ENCODE peak calls at places on chromosomes 1 and 21, in ten cellular contexts. S is fibroblast of mammary gland, X is A673, Q is lower lobe of right lung, M is bronchial epithelial cell, K is left ventricle myocardium inferior, W is RWPE2, C is astrocyte of the spinal cord, H is choroid plexus epithelial cell, N is astrocyte of the cerebellum. E is an unnamed sample.

GRCh38 chr1:26417111-26417510 is 6.5 kb downstream of the LIN28A start:
- DNase-seq in X (peak), K (peak), S (peak), N (peak), C (peak), W (peak), H (peak), Q (peak), M (peak), E (peak)

GRCh38 chr1:234533975-234534876 is 55.2 kb upstream of the TARBP1 start:
- DNase-seq in K (peak), Q (peak), H (peak), C (peak), N (peak), X (peak), S (peak), W (peak), M (peak), E (peak)

GRCh38 chr21:42567861-42568260 is 54.2 kb downstream of the SLC37A1 start:
- DNase-seq in X (no peak), M (no peak), C (no peak), W (no peak), K (no peak), H (no peak), Q (peak), S (no peak), N (no peak), E (no peak)

GRCh38 chr1:177181280-177181630 is 10.5 kb downstream of the BRINP2 start:
- DNase-seq in C (no peak), K (no peak), Q (no peak), H (no peak), N (no peak), W (no peak), X (no peak), S (no peak), M (no peak), E (no peak)

GRCh38 chr1:171438441-171438840 is 46.9 kb upstream of the PRRC2C start:
- DNase-seq in W (peak), H (peak), N (peak), S (peak), M (peak), X (peak), C (peak), Q (no peak), K (peak), E (peak)

GRCh38 chr1:180680558-180681144 is 48.8 kb downstream of the XPR1 start:
- DNase-seq in C (peak), W (no peak), X (peak), N (peak), M (peak), S (peak), H (peak), Q (no peak), K (no peak), E (peak)

GRCh38 chr1:178310685-178311105 is 186.1 kb downstream of the CLEC20A start:
- DNase-seq in Q (no peak), W (no peak), N (peak), H (peak), K (no peak), C (peak), S (peak), M (peak), X (peak), E (peak)

GRCh38 chr1:54800899-54801759 is at the start of gene TTC22:
- DNase-seq in M (peak), K (no peak), Q (peak), W (no peak), H (no peak), N (no peak), C (no peak), X (peak), S (no peak), E (no peak)

GRCh38 chr1:77039739-77040138 is 172.5 kb downstream of the ST6GALNAC5 start:
- DNase-seq in Q (no peak), M (peak), K (no peak), X (no peak), C (peak), S (peak), W (peak), N (peak), H (peak), E (peak)

GRCh38 chr1:8365661-8366362 is 47.9 kb downstream of the SLC45A1 start:
- DNase-seq in M (no peak), K (no peak), H (no peak), S (no peak), W (no peak), C (no peak), N (no peak), X (no peak), Q (no peak), E (no peak)

GRCh38 chr1:230047114-230047865 is 19.7 kb upstream of the GALNT2 start:
- DNase-seq in C (no peak), M (peak), W (no peak), Q (no peak), S (no peak), K (no peak), N (no peak), X (peak), H (peak), E (peak)

GRCh38 chr1:171081220-171081993 is 9.3 kb upstream of the FMO3 start:
- DNase-seq in X (peak), K (no peak), N (peak), H (peak), C (peak), S (peak), M (peak), W (no peak), Q (no peak), E (peak)

GRCh38 chr21:37687001-37687400 is 229.3 kb downstream of the KCNJ6 start:
- DNase-seq in Q (no peak), S (no peak), H (no peak), K (no peak), M (peak), C (no peak), N (no peak), X (no peak), W (no peak), E (no peak)

GRCh38 chr1:218836264-218836663 is 337.4 kb upstream of the LYPLAL1 start:
- DNase-seq in K (no peak), N (no peak), H (no peak), C (no peak), X (no peak), Q (no peak), W (no peak), M (no peak), S (no peak), E (no peak)

GRCh38 chr1:238408737-238409136 is 518.0 kb upstream of the ZP4 start:
- DNase-seq in S (no peak), C (no peak), N (no peak), K (no peak), Q (no peak), H (no peak), M (no peak), W (no peak), X (no peak), E (no peak)

GRCh38 chr1:158285756-158286241 is 3.9 kb upstream of the CD1C start:
- DNase-seq in S (no peak), X (no peak), N (no peak), K (peak), M (peak), W (no peak), Q (peak), C (no peak), H (no peak), E (no peak)

GRCh38 chr1:224676613-224677012 is 60.5 kb downstream of the CNIH3 start:
- DNase-seq in S (no peak), N (no peak), Q (no peak), K (no peak), M (no peak), H (no peak), C (no peak), W (no peak), X (no peak), E (no peak)

GRCh38 chr21:40846566-40847411 is at the start of gene DSCAM:
- DNase-seq in X (no peak), S (no peak), H (no peak), N (no peak), K (no peak), W (no peak), Q (no peak), C (no peak), M (peak), E (no peak)

GRCh38 chr21:45572231-45572630 is 30.0 kb upstream of the SLC19A1 start:
- DNase-seq in W (no peak), H (no peak), K (peak), Q (peak), C (no peak), X (no peak), N (no peak), S (no peak), M (no peak), E (no peak)

GRCh38 chr1:9282436-9282955 is 10.2 kb upstream of the SPSB1 start:
- DNase-seq in H (no peak), X (no peak), C (no peak), K (no peak), S (no peak), M (no peak), N (no peak), W (no peak), Q (no peak), E (no peak)

GRCh38 chr1:28553229-28553930 is 495 bp downstream of the TRNAU1AP start:
- DNase-seq in S (peak), H (peak), M (peak), K (peak), N (no peak), Q (peak), C (peak), X (no peak), W (no peak), E (peak)

GRCh38 chr1:209993061-209993830 is 55.2 kb downstream of the SYT14 start:
- DNase-seq in N (no peak), H (no peak), W (no peak), S (no peak), Q (no peak), K (no peak), C (no peak), X (no peak), M (no peak), E (no peak)

GRCh38 chr1:15992582-15993500 is 11.2 kb upstream of the SRARP start:
- DNase-seq in S (no peak), H (no peak), K (no peak), W (no peak), Q (no peak), N (no peak), C (no peak), M (no peak), X (no peak), E (no peak)

GRCh38 chr1:112818990-112819689 is 104.0 kb upstream of the PPM1J start:
- DNase-seq in X (peak), C (peak), H (peak), M (peak), S (peak), Q (no peak), N (no peak), K (no peak), W (no peak), E (peak)

GRCh38 chr1:41868241-41868953 is 50.3 kb downstream of the HIVEP3 start:
- DNase-seq in N (no peak), K (no peak), W (no peak), S (peak), H (peak), X (no peak), Q (no peak), M (peak), C (no peak), E (no peak)

GRCh38 chr1:151581946-151582345 is 29.9 kb upstream of the SNX27 start:
- DNase-seq in X (no peak), S (no peak), W (no peak), M (no peak), N (no peak), Q (no peak), C (no peak), K (no peak), H (no peak), E (no peak)

GRCh38 chr1:196114193-196114592 is 494.0 kb downstream of the KCNT2 start:
- DNase-seq in C (no peak), N (no peak), K (no peak), X (no peak), H (peak), Q (no peak), M (peak), W (no peak), S (peak), E (no peak)

GRCh38 chr1:201153474-201154388 is 543 bp downstream of the TMEM9 start:
- DNase-seq in X (no peak), N (no peak), K (no peak), S (peak), W (no peak), M (peak), C (no peak), Q (no peak), H (no peak), E (no peak)

GRCh38 chr1:159916240-159917051 is 8.9 kb downstream of the TAGLN2 start:
- DNase-seq in X (peak), K (no peak), C (peak), S (peak), H (peak), N (no peak), M (peak), W (no peak), Q (no peak), E (peak)

GRCh38 chr1:68225781-68226180 is 6.5 kb downstream of the WLS start:
- DNase-seq in N (no peak), M (peak), W (no peak), C (no peak), H (no peak), X (no peak), Q (no peak), K (no peak), S (peak), E (no peak)

GRCh38 chr1:234709473-234710279 is 99.7 kb upstream of the IRF2BP2 start:
- DNase-seq in X (no peak), N (no peak), K (peak), M (no peak), S (no peak), H (no peak), W (no peak), C (no peak), Q (peak), E (no peak)

GRCh38 chr1:81477704-81478103 is 323.0 kb upstream of the ADGRL2 start:
- DNase-seq in K (no peak), S (peak), C (no peak), Q (no peak), M (no peak), N (no peak), H (no peak), W (no peak), X (no peak), E (no peak)

GRCh38 chr1:243946946-243947345 is 96.9 kb upstream of the AKT3 start:
- DNase-seq in S (peak), N (no peak), W (no peak), Q (no peak), C (no peak), X (peak), H (peak), M (no peak), K (no peak), E (no peak)

GRCh38 chr1:228836427-228836826 is 101.1 kb downstream of the RHOU start:
- DNase-seq in C (no peak), N (no peak), Q (no peak), S (no peak), X (no peak), K (no peak), H (no peak), M (no peak), W (no peak), E (no peak)

GRCh38 chr1:212062832-212063438 is 27.4 kb downstream of the DTL start:
- DNase-seq in W (no peak), Q (no peak), X (peak), M (peak), K (no peak), S (peak), N (peak), H (peak), C (peak), E (peak)

GRCh38 chr1:10905841-10906655 is 106.4 kb upstream of the TARDBP start:
- DNase-seq in X (no peak), Q (no peak), C (no peak), M (no peak), N (no peak), K (no peak), H (no peak), W (no peak), S (no peak), E (no peak)

GRCh38 chr1:2528966-2529750 is 905 bp downstream of the HES5 start:
- DNase-seq in K (no peak), N (no peak), Q (no peak), M (no peak), C (peak), W (no peak), X (peak), H (no peak), S (no peak), E (no peak)

GRCh38 chr1:63987014-63987630 is 213.3 kb downstream of the ROR1 start:
- DNase-seq in M (peak), C (peak), K (no peak), Q (no peak), S (peak), N (no peak), H (peak), X (no peak), W (no peak), E (peak)
- H3K4me3 ChIP-seq in M (no peak), C (no peak), K (no peak), Q (no peak), S (no peak), N (no peak), H (no peak), X (no peak), W (no peak), E (no peak)

DNA sequence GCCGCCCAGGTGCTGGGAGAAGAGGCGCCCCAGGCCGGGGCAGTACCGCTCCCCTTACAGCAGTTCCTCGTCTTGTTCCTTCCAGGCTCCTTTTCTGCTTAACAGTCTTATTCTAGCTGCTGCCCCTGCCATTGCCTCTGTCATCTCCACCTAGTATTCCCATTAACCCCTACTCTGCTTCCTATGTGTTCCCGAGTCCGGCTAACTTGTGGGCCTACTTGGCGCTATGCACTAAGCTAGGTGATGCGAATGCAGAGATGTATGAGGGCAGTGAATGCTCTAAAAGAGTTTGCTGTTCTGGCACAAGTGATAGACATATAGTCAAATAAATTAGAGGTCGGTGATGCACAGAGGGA is 276 bp upstream of the IQGAP3 start:
- DNase-seq in H (no peak), S (no peak), K (no peak), C (no peak), Q (no peak), X (no peak), W (no peak), N (no peak), M (no peak), E (no peak)
- H3K4me3 ChIP-seq in H (peak), S (peak), K (peak), C (peak), Q (peak), X (peak), W (peak), N (peak), M (no peak), E (peak)

DNA sequence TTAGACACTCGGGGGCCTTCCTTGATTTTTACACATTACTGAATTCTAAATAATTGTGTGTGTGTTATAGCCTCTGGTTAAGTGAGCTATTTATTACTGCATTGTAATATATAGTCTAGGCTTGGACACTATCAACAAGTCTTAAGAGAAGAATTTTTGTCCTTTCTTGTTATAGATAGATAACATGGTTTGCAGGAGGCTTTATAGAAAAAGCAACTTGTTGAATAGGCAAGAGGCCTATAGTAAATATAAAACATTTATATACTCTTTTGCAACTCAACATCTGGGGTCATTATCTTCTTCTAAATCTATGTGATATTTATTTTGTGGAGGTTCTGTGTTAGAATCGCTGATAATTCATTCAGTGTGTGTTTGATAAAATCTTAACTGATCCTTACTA is 293.8 kb downstream of the NFIA start:
- DNase-seq in C (no peak), X (no peak), W (no peak), M (no peak), K (no peak), S (no peak), Q (no peak), H (no peak), N (no peak), E (no peak)
- H3K4me3 ChIP-seq in C (no peak), X (no peak), W (no peak), M (no peak), K (no peak), S (no peak), Q (no peak), H (no peak), N (no peak), E (no peak)

DNA sequence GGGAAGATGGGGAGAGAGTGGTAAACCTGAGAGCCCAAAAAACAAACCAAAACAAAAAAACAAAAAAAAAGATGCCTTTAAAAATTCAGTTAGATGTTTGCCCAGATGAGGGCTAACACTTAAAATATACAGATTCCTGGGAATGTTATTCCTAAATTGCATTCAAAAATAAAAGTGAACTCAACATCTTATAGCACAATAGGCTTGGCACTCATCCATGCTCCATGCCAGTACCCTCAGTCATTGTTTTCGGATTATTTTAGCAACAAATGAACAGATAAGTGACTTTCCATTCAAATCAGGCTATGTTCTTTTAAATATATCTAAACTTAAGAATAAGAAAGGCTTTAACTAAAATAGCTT is 3.7 kb downstream of the ATP1A1 start:
- DNase-seq in M (no peak), C (no peak), S (no peak), K (no peak), Q (no peak), X (peak), W (no peak), H (peak), N (no peak), E (no peak)
- H3K4me3 ChIP-seq in M (no peak), C (no peak), S (no peak), K (peak), Q (peak), X (peak), W (no peak), H (no peak), N (no peak), E (peak)

GRCh38 chr1:101918277-101918676 is 78.4 kb downstream of the OLFM3 start:
- DNase-seq in C (no peak), K (no peak), M (no peak), W (no peak), S (peak), H (no peak), X (no peak), Q (no peak), N (no peak), E (no peak)

GRCh38 chr1:101911894-101912293 is 84.8 kb downstream of the OLFM3 start:
- DNase-seq in N (no peak), K (no peak), S (no peak), W (no peak), H (no peak), X (no peak), M (no peak), C (no peak), Q (no peak), E (no peak)

GRCh38 chr1:101914473-101915242 is 82.1 kb downstream of the OLFM3 start:
- DNase-seq in K (no peak), H (no peak), N (no peak), M (no peak), S (no peak), W (no peak), Q (no peak), C (no peak), X (no peak), E (no peak)

GRCh38 chr1:101915597-101915996 is 81.1 kb downstream of the OLFM3 start:
- DNase-seq in Q (no peak), K (no peak), S (no peak), M (no peak), H (no peak), X (no peak), N (no peak), C (no peak), W (no peak), E (no peak)
- H3K4me3 ChIP-seq in Q (no peak), K (no peak), S (no peak), M (no peak), H (no peak), X (no peak), N (no peak), C (no peak), W (no peak), E (no peak)

E was measured in fibroblast of villous mesenchyme.